ENCODE peak calls at places on chromosomes 12 and 14, in five cellular contexts. C is PC-3, V is psoas muscle, N is suprapubic skin, K is heart left ventricle. J is an unnamed sample. For H3K27me3, the result is how much of the 10 kb centered on the place peaks cover.

GRCh38 chr12:129503802-129504201 is 400.0 kb downstream of the TMEM132D start:
- DNase-seq in K (no peak), V (no peak), N (no peak), C (no peak), J (no peak)

GRCh38 chr14:90381011-90381790 is 15.6 kb upstream of the CALM1 start:
- DNase-seq in K (peak), C (no peak), N (no peak), V (peak), J (peak)

GRCh38 chr12:92612611-92613010 is 90.2 kb upstream of the PLEKHG7 start:
- DNase-seq in V (no peak), K (no peak), N (no peak), C (no peak), J (no peak)

GRCh38 chr12:26028953-26029740 is 70.7 kb downstream of the RASSF8 start:
- DNase-seq in C (peak), V (no peak), N (no peak), K (no peak), J (no peak)

GRCh38 chr12:18296201-18296908 is 35.0 kb downstream of the PIK3C2G start:
- DNase-seq in V (no peak), K (no peak), C (no peak), N (no peak), J (no peak)

GRCh38 chr14:100842799-100843198 is 16.9 kb downstream of the MEG3 start:
- DNase-seq in C (no peak), N (no peak), V (no peak), K (no peak), J (no peak)

GRCh38 chr12:53078425-53079225 is 565 bp downstream of the SPRYD3 start:
- DNase-seq in K (no peak), V (no peak), N (no peak), C (peak), J (peak)

GRCh38 chr12:28950049-28950448 is 199.0 kb upstream of the FAR2 start:
- DNase-seq in N (no peak), K (no peak), V (no peak), C (no peak), J (no peak)

GRCh38 chr14:36773136-36773540 is 111.5 kb downstream of the PAX9 start:
- DNase-seq in K (no peak), C (peak), V (no peak), N (no peak), J (no peak)

GRCh38 chr12:64883264-64884163 is 59.1 kb downstream of the TBC1D30 start:
- DNase-seq in K (no peak), C (no peak), V (no peak), N (no peak), J (no peak)

DNA sequence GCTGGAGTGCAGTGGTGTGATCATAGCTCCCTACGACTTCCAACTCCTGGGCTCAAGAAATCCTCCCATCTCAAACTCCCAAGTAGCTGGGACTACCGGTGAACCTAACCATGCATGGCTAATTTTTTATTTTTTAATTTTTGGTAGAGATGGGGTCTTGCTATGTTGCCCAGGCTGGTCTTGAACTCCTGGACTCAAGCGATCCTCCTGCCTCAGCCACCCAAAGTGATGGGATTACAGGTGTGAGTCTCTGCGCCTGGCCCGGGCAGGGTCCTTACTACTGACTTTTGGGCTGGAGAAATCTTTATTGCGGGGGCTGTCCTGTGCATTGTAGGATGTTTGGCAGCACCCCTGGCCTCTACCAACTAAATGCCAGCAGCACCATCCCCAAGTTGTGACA is 44.4 kb upstream of the MED13L start:
- DNase-seq in C (no peak), V (no peak), N (no peak), K (no peak), J (no peak)
- H3K27me3 ChIP-seq in C (under half), V (under half), N (under half), K (under half), J (under half)

GRCh38 chr12:51898937-51899336 is 8.4 kb upstream of the ACVRL1 start:
- DNase-seq in V (no peak), K (no peak), C (peak), N (no peak), J (no peak)

GRCh38 chr12:51901121-51901812 is 6.0 kb upstream of the ACVRL1 start:
- DNase-seq in V (no peak), K (no peak), N (peak), C (no peak), J (no peak)

GRCh38 chr12:51898506-51898905 is 8.8 kb upstream of the ACVRL1 start:
- DNase-seq in N (no peak), K (no peak), V (no peak), C (no peak), J (no peak)

GRCh38 chr12:51901881-51902280 is 5.4 kb upstream of the ACVRL1 start:
- DNase-seq in C (no peak), K (no peak), V (no peak), N (peak), J (no peak)

GRCh38 chr12:51900323-51900889 is 6.9 kb upstream of the ACVRL1 start:
- DNase-seq in N (no peak), V (no peak), K (no peak), C (no peak), J (no peak)
- TF ChIP-seq CTCF in N (no peak), V (no peak), K (no peak), C (no peak), J (no peak)

DNA sequence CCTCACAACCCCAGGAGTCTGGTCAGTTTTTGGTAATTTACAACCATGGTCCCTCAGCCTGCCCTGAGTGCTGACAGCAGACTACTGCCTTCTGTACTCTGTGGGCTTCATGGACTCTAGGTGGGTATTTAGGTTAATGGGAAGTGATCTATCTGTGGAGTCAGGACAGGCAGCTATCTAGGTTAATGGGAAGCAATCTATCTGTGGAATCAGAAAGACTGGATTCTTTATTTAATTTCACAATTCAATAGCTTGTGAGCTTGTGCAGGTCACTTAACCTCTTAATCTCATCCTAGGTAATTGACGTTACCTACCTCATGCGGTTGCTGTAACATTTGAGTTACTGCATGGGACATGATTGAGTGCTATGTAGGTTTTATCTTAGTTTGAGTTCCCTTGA is 777.5 kb downstream of the NRXN3 start:
- DNase-seq in K (no peak), C (no peak), N (no peak), V (no peak), J (no peak)
- H3K27me3 ChIP-seq in K (under half), C (under half), N (under half), V (under half), J (under half)

GRCh38 chr14:31084385-31084784 is 58.2 kb upstream of the STRN3 start:
- DNase-seq in V (peak), C (no peak), N (no peak), K (no peak), J (no peak)
- TF ChIP-seq CTCF in V (no peak), C (peak), N (no peak), K (no peak), J (no peak)

DNA sequence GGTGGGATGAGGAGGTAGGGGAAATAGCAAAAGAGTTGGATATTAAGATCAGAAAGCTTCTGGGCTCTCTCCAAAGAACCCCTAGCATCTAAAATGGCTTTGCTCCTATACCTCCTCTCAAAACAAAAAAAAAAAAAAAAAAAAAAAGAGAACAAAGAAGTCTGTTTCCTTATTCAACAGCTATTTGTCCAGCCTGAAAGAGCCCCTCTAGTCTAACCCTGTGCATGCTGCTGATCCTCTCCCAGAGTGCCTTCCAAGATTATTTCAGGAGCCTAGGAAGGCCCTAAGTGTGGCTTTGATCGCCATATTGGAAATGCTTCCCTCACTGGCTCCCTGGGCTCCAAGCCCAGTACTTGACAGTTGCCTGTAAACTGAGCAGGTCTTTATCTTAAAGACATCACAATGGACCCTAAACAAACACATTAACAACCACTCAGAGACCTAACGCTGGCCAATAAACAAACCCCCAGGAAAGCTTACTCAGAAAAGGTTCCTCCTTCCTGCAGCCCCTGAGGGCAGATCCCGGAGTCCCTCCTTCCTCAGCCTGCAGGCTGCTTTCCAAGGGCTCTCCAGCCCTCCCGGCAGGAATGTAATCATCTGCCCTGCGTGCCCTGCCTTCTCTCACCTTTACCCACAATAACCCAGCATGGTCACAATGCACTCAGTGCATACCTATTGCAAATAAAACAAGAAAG is 17.4 kb upstream of the COL2A1 start:
- DNase-seq in V (no peak), K (no peak), N (no peak), C (peak), J (no peak)
- H3K27me3 ChIP-seq in V (under half), K (under half), N (under half), C (under half), J (under half)

DNA sequence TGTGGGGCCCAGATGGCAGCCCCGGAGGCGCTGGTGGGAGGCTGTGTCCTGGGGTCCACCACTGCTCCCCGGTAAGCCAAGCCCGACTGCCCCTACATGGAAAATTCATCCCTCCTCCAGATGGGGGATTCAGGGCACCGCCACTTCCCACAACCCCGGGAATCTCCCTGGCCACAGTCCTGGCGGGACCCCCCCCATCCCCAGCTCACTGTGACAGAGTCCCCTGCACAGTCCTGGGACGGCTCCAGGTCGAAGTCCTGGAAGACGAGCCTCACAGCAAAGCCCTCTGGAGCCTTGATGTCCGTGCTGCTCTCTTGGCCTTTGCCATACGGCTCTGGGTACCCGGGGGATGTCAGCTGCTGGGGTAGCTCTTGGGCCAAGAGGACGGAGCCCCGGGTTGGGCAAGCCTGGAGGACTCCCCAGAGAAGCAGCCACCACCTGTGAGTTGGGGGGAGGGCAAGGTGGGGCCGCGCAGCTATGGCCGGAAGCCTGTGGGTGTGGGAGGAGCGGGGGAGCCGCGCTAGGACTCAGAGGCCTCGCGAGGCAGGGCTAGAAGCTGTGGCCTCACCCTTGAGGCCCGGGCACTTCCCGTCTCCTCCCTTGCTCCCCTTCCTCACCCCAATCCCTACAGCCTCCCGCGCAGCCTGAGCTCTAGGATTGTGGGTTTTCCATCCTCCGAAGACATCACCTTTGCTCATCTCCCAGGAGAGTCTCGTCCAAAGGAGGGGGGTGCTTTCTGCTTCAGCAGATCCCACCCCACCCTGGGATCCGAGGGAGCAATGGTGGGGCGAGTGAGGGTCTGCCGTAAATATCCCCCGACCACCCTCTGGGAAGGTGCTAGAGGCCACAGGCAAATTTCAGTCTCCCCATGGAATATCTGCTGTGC is 729 bp downstream of the C1RL start:
- DNase-seq in V (peak), N (peak), C (peak), K (peak), J (peak)
- TF ChIP-seq CTCF in V (no peak), N (no peak), C (no peak), K (no peak), J (no peak)

DNA sequence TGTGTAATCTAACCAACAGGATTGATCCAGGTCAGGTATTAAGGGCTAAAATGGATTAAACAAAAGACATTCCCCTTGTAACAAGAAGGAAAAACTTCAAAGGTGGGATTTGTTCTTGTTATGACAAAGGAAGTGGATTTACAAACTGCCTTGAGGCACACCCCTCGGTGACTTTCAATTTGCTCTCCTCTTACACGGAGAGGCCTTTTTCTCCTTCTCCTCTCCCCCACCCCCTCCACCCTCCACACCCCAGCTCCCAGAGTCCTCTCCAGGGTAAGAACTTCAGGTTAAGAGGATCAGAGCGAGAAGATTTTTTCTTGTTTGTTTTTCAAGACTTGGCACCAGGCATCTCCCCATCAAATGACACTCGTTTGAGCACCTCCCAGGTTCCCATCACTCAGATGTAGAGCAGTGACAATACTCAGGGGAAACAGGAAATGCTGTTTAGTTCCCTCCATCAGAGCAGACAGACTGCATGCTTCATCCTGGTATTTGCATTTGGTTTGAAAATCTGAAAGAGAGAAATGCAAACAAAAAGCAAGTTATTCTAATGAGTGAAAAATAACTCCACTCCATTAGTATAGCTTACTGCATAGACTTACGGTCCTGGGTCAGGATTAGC is 77.6 kb upstream of the TMEM260 start:
- DNase-seq in N (no peak), V (no peak), C (no peak), K (no peak), J (no peak)
- H3K27me3 ChIP-seq in N (under half), V (under half), C (half or more), K (under half), J (under half)